ENCODE peak calls at places on chromosome 11, in five cellular contexts. One of them, this sample, is unnamed.

GRCh38 chr11:2517386-2518064 is 72.7 kb downstream of the KCNQ1 start:
- DNase-seq in activated gamma-delta T cell treated with anti-CD3 and anti-CD28 coated beads, Interleukin-2, amount 50 U/mL, for 16 hours: no peak
- DNase-seq in T47D: no peak
- DNase-seq in caudate nucleus: no peak
- DNase-seq in ELF-1: no peak
- DNase-seq in this sample: no peak

GRCh38 chr11:110777765-110778164 is 65.5 kb upstream of the ARHGAP20 start:
- DNase-seq in activated gamma-delta T cell treated with anti-CD3 and anti-CD28 coated beads, Interleukin-2, amount 50 U/mL, for 16 hours: no peak
- DNase-seq in T47D: peak
- DNase-seq in caudate nucleus: no peak
- DNase-seq in ELF-1: no peak
- DNase-seq in this sample: no peak

GRCh38 chr11:23632293-23632692 is 772.0 kb upstream of the CCDC179 start:
- DNase-seq in activated gamma-delta T cell treated with anti-CD3 and anti-CD28 coated beads, Interleukin-2, amount 50 U/mL, for 16 hours: no peak
- DNase-seq in T47D: no peak
- DNase-seq in caudate nucleus: no peak
- DNase-seq in ELF-1: peak
- DNase-seq in this sample: no peak

GRCh38 chr11:128848815-128849455 is 18.2 kb downstream of the KCNJ1 start:
- DNase-seq in activated gamma-delta T cell treated with anti-CD3 and anti-CD28 coated beads, Interleukin-2, amount 50 U/mL, for 16 hours: peak
- DNase-seq in T47D: peak
- DNase-seq in caudate nucleus: no peak
- DNase-seq in ELF-1: peak
- DNase-seq in this sample: no peak

GRCh38 chr11:115501504-115501894 is 2.7 kb downstream of the CADM1 start:
- DNase-seq in activated gamma-delta T cell treated with anti-CD3 and anti-CD28 coated beads, Interleukin-2, amount 50 U/mL, for 16 hours: no peak
- DNase-seq in T47D: no peak
- DNase-seq in caudate nucleus: no peak
- DNase-seq in ELF-1: no peak
- DNase-seq in this sample: no peak

GRCh38 chr11:96339704-96340554 is 3.1 kb downstream of the MAML2 start:
- DNase-seq in activated gamma-delta T cell treated with anti-CD3 and anti-CD28 coated beads, Interleukin-2, amount 50 U/mL, for 16 hours: no peak
- DNase-seq in T47D: no peak
- DNase-seq in caudate nucleus: no peak
- DNase-seq in ELF-1: no peak
- DNase-seq in this sample: no peak

GRCh38 chr11:128409476-128409875 is 177.9 kb downstream of the ETS1 start:
- DNase-seq in activated gamma-delta T cell treated with anti-CD3 and anti-CD28 coated beads, Interleukin-2, amount 50 U/mL, for 16 hours: no peak
- DNase-seq in T47D: no peak
- DNase-seq in caudate nucleus: no peak
- DNase-seq in ELF-1: no peak
- DNase-seq in this sample: no peak

GRCh38 chr11:77522215-77522614 is 48.3 kb upstream of the PAK1 start:
- DNase-seq in activated gamma-delta T cell treated with anti-CD3 and anti-CD28 coated beads, Interleukin-2, amount 50 U/mL, for 16 hours: no peak
- DNase-seq in T47D: no peak
- DNase-seq in caudate nucleus: no peak
- DNase-seq in ELF-1: peak
- DNase-seq in this sample: no peak

This sample was measured in NCI-H2171.